ENCODE peak calls at places on chromosomes 11 and 22, in seven cellular contexts. A is midbrain, M is thoracic aorta, E is HS-5, K is sciatic nerve, N is amniotic stem cell, Z is NCI-H1092 treated with DMSO at 0.1 percent for 48 hours. F is an unnamed sample.

GRCh38 chr22:36160499-36160942 is at the start of gene APOL3:
- DNase-seq in A (no peak), M (no peak), E (no peak), K (peak), N (no peak), Z (no peak), F (peak)

GRCh38 chr11:3920148-3920852 is 64.8 kb downstream of the STIM1 start:
- DNase-seq in A (no peak), M (no peak), E (peak), K (no peak), N (no peak), Z (no peak), F (no peak)

GRCh38 chr11:9263840-9264380 is 1.2 kb downstream of the DENND5A start:
- DNase-seq in A (no peak), M (no peak), E (peak), K (no peak), N (no peak), Z (no peak), F (peak)

GRCh38 chr11:70192666-70193410 is 10.3 kb upstream of the FADD start:
- DNase-seq in A (no peak), M (no peak), E (no peak), K (no peak), N (no peak), Z (no peak), F (no peak)

GRCh38 chr22:19873138-19873959 is 18.7 kb upstream of the GNB1L start:
- DNase-seq in A (no peak), M (no peak), E (no peak), K (peak), N (no peak), Z (no peak), F (no peak)

GRCh38 chr11:61632096-61632495 is 48.1 kb upstream of the DAGLA start:
- DNase-seq in A (no peak), M (no peak), E (no peak), K (no peak), N (no peak), Z (no peak), F (no peak)

GRCh38 chr11:95593101-95593500 is 196.5 kb downstream of the FAM76B start:
- DNase-seq in A (no peak), M (no peak), E (no peak), K (no peak), N (no peak), Z (no peak), F (no peak)

GRCh38 chr22:24068377-24068680 is 57.2 kb downstream of the CABIN1 start:
- DNase-seq in A (no peak), M (no peak), E (no peak), K (no peak), N (no peak), Z (no peak), F (no peak)

GRCh38 chr11:1275021-1275420 is 34.4 kb downstream of the TOLLIP start:
- DNase-seq in A (no peak), M (no peak), E (no peak), K (no peak), N (no peak), Z (no peak), F (no peak)

GRCh38 chr11:68122936-68123539 is 1.9 kb upstream of the CHKA start:
- DNase-seq in A (peak), M (no peak), E (no peak), K (no peak), N (no peak), Z (no peak), F (no peak)

GRCh38 chr11:57546869-57547518 is 9.6 kb downstream of the SMTNL1 start:
- DNase-seq in A (no peak), M (no peak), E (no peak), K (no peak), N (peak), Z (no peak), F (no peak)